ENCODE peak calls at places on chromosomes 13 and 19, in five cellular contexts. U, K, J, O and T are unnamed samples.

GRCh38 chr13:79398915-79399314 is 7.1 kb downstream of the RBM26 start:
- DNase-seq in K (no peak), U (peak; percentile 55), O (no peak), J (peak; percentile 44), T (no peak)

GRCh38 chr13:114124921-114125320 is 7.5 kb downstream of the RASA3 start:
- DNase-seq in K (no peak), J (peak; percentile 86), U (peak; percentile 95), O (no peak), T (no peak)

GRCh38 chr13:33285420-33286124 is at the start of gene STARD13:
- DNase-seq in U (peak; percentile 98), J (peak; percentile 99), O (peak; percentile 51), K (peak; percentile 92), T (peak; percentile 81)

GRCh38 chr19:2201473-2202148 is 34.5 kb downstream of the PLEKHJ1 start:
- DNase-seq in U (no peak), K (no peak), J (no peak), O (no peak), T (no peak)

GRCh38 chr19:44668985-44669764 is 2.1 kb upstream of the CEACAM19 start:
- DNase-seq in U (no peak), K (no peak), O (no peak), J (no peak), T (no peak)

GRCh38 chr19:13797870-13798269 is 2.6 kb downstream of the ZSWIM4 start:
- DNase-seq in O (no peak), U (peak; percentile 71), J (peak; percentile 90), K (no peak), T (no peak)

GRCh38 chr19:5985098-5985783 is 7.3 kb upstream of the RANBP3 start:
- DNase-seq in J (peak; percentile 67), K (no peak), O (no peak), U (peak; percentile 61), T (no peak)

GRCh38 chr19:48746738-48747575 is at the start of gene IZUMO1:
- DNase-seq in K (no peak), J (peak; percentile 90), O (peak; percentile 89), U (peak; percentile 90), T (peak; percentile 58)

GRCh38 chr19:13633109-13633508 is 126.8 kb upstream of the CACNA1A start:
- DNase-seq in K (peak; percentile 64), O (no peak), U (peak; percentile 79), J (peak; percentile 14), T (no peak)

GRCh38 chr19:38554676-38555141 is 63.0 kb downstream of the MAP4K1 start:
- DNase-seq in J (no peak), K (no peak), O (no peak), U (no peak), T (no peak)

GRCh38 chr13:78603240-78603947 is at the start of gene POU4F1:
- DNase-seq in J (no peak), O (peak; percentile 90), U (peak; percentile 11), K (peak; percentile 72), T (no peak)

GRCh38 chr19:35124098-35125060 is 8.8 kb downstream of the FXYD3 start:
- DNase-seq in U (peak; percentile 86), O (peak; percentile 98), K (no peak), J (peak; percentile 98), T (peak; percentile 70)

GRCh38 chr19:7595466-7596133 is at the start of gene CAMSAP3:
- DNase-seq in J (peak; percentile 39), U (no peak), O (peak; percentile 90), K (peak; percentile 64), T (peak; percentile 20)

GRCh38 chr19:48728882-48729645 is 9.5 kb upstream of the MAMSTR start:
- DNase-seq in O (no peak), J (no peak), U (no peak), K (no peak), T (no peak)

GRCh38 chr13:98751397-98752110 is 918 bp downstream of the SLC15A1 start:
- DNase-seq in J (peak; percentile 74), U (peak; percentile 5), O (peak; percentile 28), K (no peak), T (peak; percentile 15)

GRCh38 chr13:20441879-20442278 is 83.8 kb downstream of the CRYL1 start:
- DNase-seq in J (peak; percentile 71), O (no peak), U (peak; percentile 83), K (no peak), T (peak; percentile 8)
- H3K4me3 ChIP-seq in J (no peak overlapping the region), O (no peak overlapping the region), U (no peak overlapping the region), K (no peak overlapping the region), T (no peak overlapping the region)

GRCh38 chr19:29615891-29616425 is 9.9 kb downstream of the POP4 start:
- DNase-seq in J (no peak), K (no peak), U (no peak), O (no peak), T (no peak)
- H3K4me1 ChIP-seq in J (no peaks in the 10 kb centered on the region), K (peaks cover 12% of the 10 kb centered on the region), U (no peaks in the 10 kb centered on the region), O (no peaks in the 10 kb centered on the region), T (no peaks in the 10 kb centered on the region)

DNA sequence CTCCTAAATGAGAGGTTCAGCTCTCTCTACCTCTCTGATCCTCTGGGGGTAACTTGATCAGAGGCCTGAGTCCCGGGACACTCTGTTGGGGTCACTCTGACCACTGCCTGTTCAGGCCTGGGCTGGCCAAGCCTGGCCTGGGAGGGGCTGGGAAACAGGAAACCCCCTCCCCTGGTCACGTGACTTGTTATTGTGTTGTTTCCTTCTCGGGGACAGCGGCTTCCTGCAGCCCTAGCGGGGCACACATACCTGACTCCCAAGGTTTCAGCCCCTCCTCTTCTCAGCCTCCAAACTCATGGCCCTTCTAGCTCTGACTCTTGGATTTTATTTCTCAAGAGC is at the start of gene USHBP1:
- DNase-seq in K (peak; percentile 30), O (no peak), J (no peak), U (no peak), T (no peak)
- H3K9ac ChIP-seq in K (peak within 1 kb of the TSS; percentile 42), O (no peak within 1 kb of the TSS), J (no peak within 1 kb of the TSS), U (no peak within 1 kb of the TSS), T (no peak within 1 kb of the TSS)

GRCh38 chr19:3970808-3971598 is at the start of gene DAPK3:
- DNase-seq in O (peak; percentile 98), J (peak; percentile 99), U (peak; percentile 97), K (peak; percentile 95), T (peak; percentile 97)

GRCh38 chr19:3969435-3970312 is 1.2 kb downstream of the DAPK3 start:
- DNase-seq in K (peak; percentile 54), U (peak; percentile 82), O (no peak), J (peak; percentile 92), T (peak; percentile 39)

GRCh38 chr19:3970313-3970807 is 539 bp downstream of the DAPK3 start:
- DNase-seq in K (no peak), U (no peak), O (no peak), J (peak; percentile 45), T (no peak)

GRCh38 chr19:3966051-3967017 is 4.6 kb downstream of the DAPK3 start:
- DNase-seq in K (no peak), J (no peak), U (no peak), O (no peak), T (no peak)

GRCh38 chr19:3968556-3969434 is 2.1 kb downstream of the DAPK3 start:
- DNase-seq in U (peak; percentile 100), O (peak; percentile 57), J (peak; percentile 98), K (peak; percentile 98), T (peak; percentile 99)
- H3K4me3 ChIP-seq in U (peak overlapping the region; percentile 81), O (peak overlapping the region; percentile 80), J (peak overlapping the region; percentile 97), K (peak overlapping the region; percentile 98), T (peak overlapping the region; percentile 91)

GRCh38 chr19:18289471-18290066 is 8.1 kb upstream of the JUND start:
- DNase-seq in U (no peak), J (no peak), O (no peak), K (no peak), T (no peak)
- H3K4me1 ChIP-seq in U (peaks cover 23% of the 10 kb centered on the region), J (peaks cover 12% of the 10 kb centered on the region), O (peaks cover 18% of the 10 kb centered on the region), K (peaks cover 94% of the 10 kb centered on the region), T (peaks cover 30% of the 10 kb centered on the region)

GRCh38 chr13:65461590-65461989 is 1768.5 kb downstream of the PCDH9 start:
- DNase-seq in O (no peak), U (peak; percentile 83), K (no peak), J (no peak), T (no peak)
- H3K9ac ChIP-seq in O (no peak overlapping the region), U (no peak overlapping the region), K (no peak overlapping the region), J (no peak overlapping the region), T (no peak overlapping the region)

DNA sequence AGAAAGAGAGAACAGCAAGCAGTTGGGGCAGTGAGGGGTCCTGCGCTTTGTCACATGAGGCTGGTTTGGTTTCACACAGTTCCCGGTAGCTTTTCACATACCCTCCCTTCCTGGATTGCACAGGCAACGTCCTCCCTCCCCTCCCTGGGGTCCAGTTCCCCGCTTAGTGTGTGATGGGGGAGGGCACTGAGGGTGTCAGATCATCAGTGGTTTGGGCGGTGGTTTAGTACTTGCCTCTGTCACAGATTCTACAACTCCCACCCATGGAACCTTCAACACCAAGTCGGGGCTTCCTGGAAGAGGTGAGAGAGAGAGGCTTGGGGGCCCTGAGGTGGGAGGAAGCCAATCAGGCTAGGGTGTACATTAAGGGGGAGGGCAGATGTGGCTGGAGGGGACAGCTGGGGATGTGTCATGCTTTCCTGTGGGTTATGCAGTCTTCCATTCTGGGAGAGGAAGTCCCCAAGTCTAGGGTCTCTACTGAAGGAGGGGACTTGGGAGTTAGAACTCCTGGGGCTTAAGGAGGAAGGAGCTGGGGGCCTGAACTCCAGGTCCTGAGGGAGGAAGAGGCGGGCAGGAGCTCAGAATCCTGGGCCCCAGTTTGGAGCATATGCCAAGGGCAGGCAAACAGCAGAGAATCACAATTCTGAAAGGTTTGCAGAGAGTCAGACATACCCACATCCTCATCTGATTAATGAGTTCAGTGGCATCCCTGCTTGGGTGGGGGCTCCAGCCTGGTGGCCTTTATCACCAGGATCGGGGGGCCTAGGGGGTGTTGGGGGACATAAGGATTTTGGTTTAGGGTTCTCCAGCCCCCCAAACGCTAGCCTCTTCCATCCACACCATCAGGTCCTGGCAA is at the start of gene NKG7:
- DNase-seq in K (no peak), O (no peak), J (no peak), U (no peak), T (no peak)
- H3K4me3 ChIP-seq in K (no peak within 1 kb of the TSS), O (no peak within 1 kb of the TSS), J (no peak within 1 kb of the TSS), U (no peak within 1 kb of the TSS), T (no peak within 1 kb of the TSS)

DNA sequence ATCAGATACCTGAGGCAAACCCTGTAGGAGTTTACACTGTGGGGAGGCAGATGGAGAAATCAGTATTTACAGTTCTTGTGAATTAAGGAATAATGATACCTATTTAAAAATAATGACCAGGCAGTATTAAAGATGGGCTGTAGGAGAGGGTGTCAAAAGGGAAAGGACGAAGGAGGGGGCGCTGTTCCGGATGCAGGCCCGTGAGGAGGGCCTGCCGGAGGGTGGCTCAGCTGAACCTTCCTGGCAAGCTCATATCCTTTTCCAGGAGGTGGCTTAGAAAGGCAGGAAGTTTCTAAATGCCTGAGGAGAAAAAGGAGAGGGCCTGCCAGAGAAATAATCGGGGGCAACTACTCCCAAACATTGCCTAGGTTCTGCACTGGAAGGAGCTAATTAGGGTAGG is 46.6 kb downstream of the MBNL2 start:
- DNase-seq in U (no peak), O (no peak), J (no peak), K (no peak), T (no peak)
- H3K4me1 ChIP-seq in U (peaks cover 25% of the 10 kb centered on the region), O (peaks cover 19% of the 10 kb centered on the region), J (peaks cover 23% of the 10 kb centered on the region), K (peaks cover 76% of the 10 kb centered on the region), T (no peaks in the 10 kb centered on the region)